ENCODE peak calls at places on chromosome 1, in six cellular contexts. R is B cell, V is endothelial cell, G is foreskin fibroblast, U is glutamatergic neuron, Z is progenitor cell of endocrine pancreas. D is an unnamed sample.

GRCh38 chr1:71565267-71565666 is 484.4 kb upstream of the ZRANB2 start:
- DNase-seq in R (no peak), V (no peak), G (no peak), U (no peak), Z (no peak), D (no peak)

GRCh38 chr1:56715161-56715560 is 70.0 kb downstream of the PRKAA2 start:
- DNase-seq in R (no peak), V (no peak), G (peak), U (no peak), Z (no peak), D (no peak)

GRCh38 chr1:43147625-43148319 is 24.3 kb downstream of the EBNA1BP2 start:
- DNase-seq in R (no peak), V (peak), G (peak), U (peak), Z (peak), D (peak)

GRCh38 chr1:40151457-40152079 is 9.6 kb upstream of the RLF start:
- DNase-seq in R (no peak), V (no peak), G (no peak), U (no peak), Z (no peak), D (no peak)

GRCh38 chr1:205210876-205211838 is at the start of gene DSTYK:
- DNase-seq in R (peak), V (peak), G (peak), U (peak), Z (peak), D (peak)

GRCh38 chr1:12067900-12068821 is 5.1 kb downstream of the TNFRSF8 start:
- DNase-seq in R (no peak), V (no peak), G (peak), U (no peak), Z (no peak), D (no peak)

GRCh38 chr1:30906631-30907389 is 1.7 kb downstream of the SDC3 start:
- DNase-seq in R (peak), V (no peak), G (no peak), U (no peak), Z (no peak), D (peak)

GRCh38 chr1:77994117-77994516 is 10.6 kb upstream of the DNAJB4 start:
- DNase-seq in R (no peak), V (no peak), G (no peak), U (no peak), Z (no peak), D (no peak)

GRCh38 chr1:45442272-45442671 is 48.7 kb downstream of the TESK2 start:
- DNase-seq in R (no peak), V (no peak), G (peak), U (no peak), Z (no peak), D (no peak)

GRCh38 chr1:113813218-113813617 is 942 bp upstream of the RSBN1 start:
- DNase-seq in R (no peak), V (no peak), G (no peak), U (no peak), Z (no peak), D (no peak)

GRCh38 chr1:44820945-44821715 is 12.8 kb downstream of the BTBD19 start:
- DNase-seq in R (no peak), V (no peak), G (no peak), U (peak), Z (no peak), D (peak)

GRCh38 chr1:149986486-149987296 is 23.8 kb downstream of the OTUD7B start:
- DNase-seq in R (no peak), V (no peak), G (peak), U (no peak), Z (no peak), D (no peak)

GRCh38 chr1:213951876-213952275 is 35.9 kb upstream of the PROX1 start:
- DNase-seq in R (no peak), V (no peak), G (no peak), U (no peak), Z (no peak), D (no peak)

GRCh38 chr1:222896630-222897526 is 82.0 kb downstream of the DISP1 start:
- DNase-seq in R (no peak), V (no peak), G (peak), U (no peak), Z (no peak), D (no peak)

GRCh38 chr1:174308604-174309003 is 139.2 kb upstream of the GPR52 start:
- DNase-seq in R (no peak), V (no peak), G (no peak), U (no peak), Z (no peak), D (no peak)

GRCh38 chr1:93631626-93632365 is 49.8 kb downstream of the BCAR3 start:
- DNase-seq in R (no peak), V (no peak), G (peak), U (no peak), Z (no peak), D (no peak)

GRCh38 chr1:29633784-29634183 is 397.5 kb downstream of the PTPRU start:
- DNase-seq in R (no peak), V (no peak), G (no peak), U (no peak), Z (no peak), D (no peak)

GRCh38 chr1:154686507-154686906 is 78.5 kb upstream of the ADAR start:
- DNase-seq in R (no peak), V (no peak), G (no peak), U (no peak), Z (no peak), D (no peak)

GRCh38 chr1:223029985-223030769 is 112.9 kb downstream of the TLR5 start:
- DNase-seq in R (no peak), V (no peak), G (no peak), U (no peak), Z (no peak), D (no peak)

GRCh38 chr1:151402764-151403163 is 3.4 kb downstream of the PSMB4 start:
- DNase-seq in R (no peak), V (no peak), G (no peak), U (no peak), Z (no peak), D (no peak)

GRCh38 chr1:19661721-19662228 is 2.9 kb upstream of the HTR6 start:
- DNase-seq in R (no peak), V (no peak), G (peak), U (no peak), Z (no peak), D (no peak)

GRCh38 chr1:2802421-2802961 is 998 bp upstream of the TTC34 start:
- DNase-seq in R (no peak), V (no peak), G (no peak), U (peak), Z (no peak), D (peak)

GRCh38 chr1:94961994-94962744 is 35.3 kb upstream of the CNN3 start:
- DNase-seq in R (no peak), V (no peak), G (no peak), U (no peak), Z (no peak), D (no peak)

GRCh38 chr1:198775606-198776005 is 136.8 kb downstream of the PTPRC start:
- DNase-seq in R (no peak), V (no peak), G (peak), U (no peak), Z (no peak), D (no peak)

GRCh38 chr1:112304151-112304550 is 91.9 kb upstream of the CTTNBP2NL start:
- DNase-seq in R (no peak), V (no peak), G (no peak), U (no peak), Z (no peak), D (no peak)

GRCh38 chr1:192954705-192955265 is 104.4 kb downstream of the UCHL5 start:
- DNase-seq in R (no peak), V (no peak), G (no peak), U (no peak), Z (no peak), D (no peak)

GRCh38 chr1:91804546-91805023 is 81.4 kb downstream of the TGFBR3 start:
- DNase-seq in R (no peak), V (no peak), G (peak), U (no peak), Z (no peak), D (no peak)

GRCh38 chr1:10899490-10900264 is 103.2 kb upstream of the CASZ1 start:
- DNase-seq in R (no peak), V (no peak), G (no peak), U (no peak), Z (no peak), D (peak)

GRCh38 chr1:183585038-183585437 is 5.2 kb downstream of the NCF2 start:
- DNase-seq in R (no peak), V (no peak), G (no peak), U (no peak), Z (no peak), D (no peak)

GRCh38 chr1:23114424-23115079 is 54.1 kb downstream of the LUZP1 start:
- DNase-seq in R (no peak), V (no peak), G (no peak), U (no peak), Z (no peak), D (no peak)

GRCh38 chr1:100352267-100353072 is at the start of gene CDC14A:
- DNase-seq in R (peak), V (peak), G (peak), U (peak), Z (peak), D (peak)

GRCh38 chr1:169427081-169427611 is at the start of gene CCDC181:
- DNase-seq in R (no peak), V (peak), G (peak), U (peak), Z (peak), D (peak)

GRCh38 chr1:225998560-225999226 is 450 bp downstream of the SDE2 start:
- DNase-seq in R (no peak), V (no peak), G (peak), U (no peak), Z (no peak), D (no peak)

GRCh38 chr1:96087719-96088118 is 633.9 kb upstream of the PTBP2 start:
- DNase-seq in R (no peak), V (no peak), G (no peak), U (no peak), Z (no peak), D (no peak)

DNA sequence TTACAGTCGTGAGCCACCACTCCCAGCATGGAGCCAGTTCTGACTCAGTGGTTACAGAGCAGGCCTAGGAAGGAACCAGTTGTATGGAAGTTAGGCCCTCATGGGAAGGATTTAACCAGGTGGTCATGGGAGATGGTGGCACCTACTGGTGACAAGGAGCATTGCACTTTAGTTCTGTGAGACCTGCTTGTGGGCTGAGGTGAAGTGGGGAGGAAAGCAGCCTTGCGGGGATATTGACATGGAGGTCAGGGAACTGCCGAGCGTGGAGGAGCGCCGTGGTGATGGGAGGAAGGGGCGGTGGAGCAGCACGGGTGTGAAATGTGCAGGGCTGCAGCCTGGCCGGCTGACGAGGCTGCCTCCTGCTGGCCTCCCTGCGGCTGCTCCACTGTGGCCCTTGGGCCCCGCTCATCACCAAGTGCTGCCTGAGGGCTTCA is 100.4 kb downstream of the GALNT2 start:
- DNase-seq in R (no peak), V (peak), G (peak), U (no peak), Z (no peak), D (no peak)
- TF ChIP-seq CTCF in R (peak), V (peak), G (peak), U (peak), Z (peak), D (peak)

DNA sequence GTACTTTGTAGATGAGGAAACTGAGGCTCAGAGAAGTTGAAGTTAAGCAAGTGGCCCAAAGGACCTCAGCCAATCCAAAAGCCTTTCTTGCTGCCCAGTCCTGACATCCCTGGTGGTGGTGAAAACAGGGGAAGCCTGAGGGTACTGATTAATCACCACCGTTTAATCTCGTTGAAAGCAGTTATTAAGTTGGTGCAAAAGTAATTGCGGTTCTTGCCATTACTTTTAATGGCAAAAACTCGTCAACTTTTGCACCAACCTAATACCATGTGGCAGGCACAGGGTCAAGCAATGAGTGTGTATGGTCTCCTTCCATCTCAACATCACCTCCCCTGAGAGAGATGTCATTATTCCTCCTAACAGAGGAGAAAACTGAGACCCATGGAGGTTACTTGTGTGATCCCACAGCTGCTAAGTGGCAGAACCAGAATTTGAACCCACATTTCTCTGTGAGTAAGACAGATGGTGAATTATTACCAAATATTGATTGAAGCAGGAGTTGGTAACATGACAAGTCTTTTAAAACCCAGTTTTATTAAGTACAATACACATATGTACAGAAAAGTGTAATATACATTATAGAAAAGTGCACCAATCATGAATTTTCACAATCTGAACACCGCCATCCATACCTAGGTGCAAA is 39.4 kb upstream of the GRHL3 start:
- DNase-seq in R (no peak), V (no peak), G (no peak), U (no peak), Z (no peak), D (no peak)
- TF ChIP-seq CTCF in R (no peak), V (no peak), G (no peak), U (no peak), Z (no peak), D (no peak)

DNA sequence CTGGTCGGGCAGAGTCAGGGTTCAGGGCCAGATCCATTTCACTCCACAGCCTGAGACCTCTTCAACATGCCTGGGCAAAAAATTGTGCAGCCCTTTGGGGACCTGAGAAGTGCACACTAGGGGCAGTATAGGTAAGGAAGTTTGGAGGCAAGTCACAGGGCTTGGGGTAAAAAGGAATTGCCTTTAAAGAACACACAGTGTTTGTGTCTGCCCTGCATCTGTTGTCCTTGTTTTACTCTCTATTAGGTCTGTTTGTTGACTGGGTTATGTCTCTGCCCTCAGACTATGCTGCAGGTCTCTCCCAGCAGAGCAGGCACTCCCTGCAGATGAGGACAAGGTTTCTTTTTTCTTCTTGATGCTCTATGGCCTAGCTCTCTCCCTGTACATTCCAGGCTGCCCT is 22.0 kb downstream of the LDLRAD2 start:
- DNase-seq in R (no peak), V (no peak), G (no peak), U (no peak), Z (no peak), D (no peak)
- TF ChIP-seq CTCF in R (no peak), V (no peak), G (no peak), U (no peak), Z (no peak), D (peak)

GRCh38 chr1:235270625-235271024 is 57.4 kb downstream of the ARID4B start:
- DNase-seq in R (no peak), V (no peak), G (peak), U (no peak), Z (no peak), D (no peak)
- TF ChIP-seq CTCF in R (peak), V (no peak), G (no peak), U (no peak), Z (no peak), D (peak)

D was measured in chondrocyte.